ENCODE peak calls at places on chromosome 22, in nine cellular contexts. One of them, this sample, is unnamed.

GRCh38 chr22:24402460-24403192 is 24.8 kb upstream of the ADORA2A start:
- DNase-seq in heart right ventricle: peak
- DNase-seq in OCI-LY7: no peak
- DNase-seq in GM20000: peak
- DNase-seq in fibroblast of lung: peak
- DNase-seq in uterus: peak
- DNase-seq in colonic mucosa: peak
- DNase-seq in fibroblast of mammary gland: peak
- DNase-seq in BE2C: peak
- DNase-seq in this sample: peak

GRCh38 chr22:21726650-21727049 is 8.9 kb downstream of the YPEL1 start:
- DNase-seq in GM20000: peak
- DNase-seq in uterus: no peak
- DNase-seq in heart right ventricle: no peak
- DNase-seq in fibroblast of lung: no peak
- DNase-seq in OCI-LY7: peak
- DNase-seq in BE2C: peak
- DNase-seq in fibroblast of mammary gland: no peak
- DNase-seq in colonic mucosa: no peak
- DNase-seq in this sample: no peak

GRCh38 chr22:48857202-48857805 is 970.4 kb downstream of the BRD1 start:
- DNase-seq in BE2C: no peak
- DNase-seq in GM20000: no peak
- DNase-seq in fibroblast of lung: no peak
- DNase-seq in fibroblast of mammary gland: no peak
- DNase-seq in colonic mucosa: no peak
- DNase-seq in uterus: no peak
- DNase-seq in heart right ventricle: no peak
- DNase-seq in OCI-LY7: no peak
- DNase-seq in this sample: peak

GRCh38 chr22:50233223-50233622 is 11.6 kb downstream of the TUBGCP6 start:
- DNase-seq in OCI-LY7: no peak
- DNase-seq in fibroblast of lung: no peak
- DNase-seq in colonic mucosa: no peak
- DNase-seq in GM20000: no peak
- DNase-seq in BE2C: no peak
- DNase-seq in uterus: no peak
- DNase-seq in heart right ventricle: no peak
- DNase-seq in fibroblast of mammary gland: no peak
- DNase-seq in this sample: no peak

GRCh38 chr22:35037089-35037488 is 28.9 kb upstream of the ISX start:
- DNase-seq in heart right ventricle: no peak
- DNase-seq in GM20000: no peak
- DNase-seq in BE2C: no peak
- DNase-seq in fibroblast of mammary gland: no peak
- DNase-seq in uterus: no peak
- DNase-seq in colonic mucosa: no peak
- DNase-seq in fibroblast of lung: no peak
- DNase-seq in OCI-LY7: peak
- DNase-seq in this sample: no peak

GRCh38 chr22:44972363-44973083 is 37.3 kb downstream of the PHF21B start:
- DNase-seq in OCI-LY7: no peak
- DNase-seq in BE2C: no peak
- DNase-seq in colonic mucosa: no peak
- DNase-seq in fibroblast of mammary gland: no peak
- DNase-seq in fibroblast of lung: no peak
- DNase-seq in GM20000: no peak
- DNase-seq in uterus: no peak
- DNase-seq in heart right ventricle: no peak
- DNase-seq in this sample: no peak

GRCh38 chr22:24681236-24681635 is 78.2 kb downstream of the GGT1 start:
- DNase-seq in fibroblast of mammary gland: peak
- DNase-seq in uterus: no peak
- DNase-seq in heart right ventricle: no peak
- DNase-seq in colonic mucosa: no peak
- DNase-seq in fibroblast of lung: peak
- DNase-seq in OCI-LY7: no peak
- DNase-seq in GM20000: no peak
- DNase-seq in BE2C: no peak
- DNase-seq in this sample: no peak

GRCh38 chr22:21898354-21898896 is 31.0 kb upstream of the MAPK1 start:
- DNase-seq in BE2C: no peak
- DNase-seq in GM20000: no peak
- DNase-seq in colonic mucosa: no peak
- DNase-seq in heart right ventricle: no peak
- DNase-seq in fibroblast of lung: no peak
- DNase-seq in OCI-LY7: no peak
- DNase-seq in uterus: no peak
- DNase-seq in fibroblast of mammary gland: no peak
- DNase-seq in this sample: no peak

GRCh38 chr22:24178502-24179440 is 2.5 kb upstream of the SUSD2 start:
- DNase-seq in heart right ventricle: no peak
- DNase-seq in fibroblast of lung: no peak
- DNase-seq in GM20000: no peak
- DNase-seq in colonic mucosa: no peak
- DNase-seq in BE2C: peak
- DNase-seq in OCI-LY7: peak
- DNase-seq in fibroblast of mammary gland: no peak
- DNase-seq in uterus: no peak
- DNase-seq in this sample: no peak

GRCh38 chr22:48566741-48567140 is 1260.9 kb downstream of the BRD1 start:
- DNase-seq in OCI-LY7: no peak
- DNase-seq in heart right ventricle: no peak
- DNase-seq in uterus: no peak
- DNase-seq in fibroblast of lung: no peak
- DNase-seq in GM20000: no peak
- DNase-seq in fibroblast of mammary gland: no peak
- DNase-seq in BE2C: no peak
- DNase-seq in colonic mucosa: no peak
- DNase-seq in this sample: no peak

GRCh38 chr22:41813726-41814410 is 13.4 kb downstream of the CCDC134 start:
- DNase-seq in fibroblast of mammary gland: no peak
- DNase-seq in fibroblast of lung: no peak
- DNase-seq in heart right ventricle: no peak
- DNase-seq in GM20000: no peak
- DNase-seq in BE2C: no peak
- DNase-seq in uterus: no peak
- DNase-seq in colonic mucosa: no peak
- DNase-seq in OCI-LY7: no peak
- DNase-seq in this sample: no peak

GRCh38 chr22:21077884-21078508 is 32.2 kb downstream of the LRRC74B start:
- DNase-seq in fibroblast of lung: no peak
- DNase-seq in fibroblast of mammary gland: no peak
- DNase-seq in OCI-LY7: no peak
- DNase-seq in colonic mucosa: no peak
- DNase-seq in heart right ventricle: no peak
- DNase-seq in uterus: no peak
- DNase-seq in BE2C: no peak
- DNase-seq in GM20000: no peak
- DNase-seq in this sample: no peak

GRCh38 chr22:30968015-30968923 is at the start of gene MORC2:
- DNase-seq in fibroblast of mammary gland: no peak
- DNase-seq in uterus: peak
- DNase-seq in GM20000: no peak
- DNase-seq in fibroblast of lung: no peak
- DNase-seq in OCI-LY7: no peak
- DNase-seq in colonic mucosa: peak
- DNase-seq in heart right ventricle: peak
- DNase-seq in BE2C: no peak
- DNase-seq in this sample: no peak

GRCh38 chr22:30964858-30965257 is 3.7 kb downstream of the MORC2 start:
- DNase-seq in heart right ventricle: no peak
- DNase-seq in GM20000: no peak
- DNase-seq in uterus: no peak
- DNase-seq in fibroblast of mammary gland: no peak
- DNase-seq in OCI-LY7: no peak
- DNase-seq in BE2C: no peak
- DNase-seq in fibroblast of lung: no peak
- DNase-seq in colonic mucosa: no peak
- DNase-seq in this sample: no peak

GRCh38 chr22:30969532-30970355 is 679 bp downstream of the TUG1 start:
- DNase-seq in colonic mucosa: peak
- DNase-seq in OCI-LY7: peak
- DNase-seq in fibroblast of lung: peak
- DNase-seq in uterus: no peak
- DNase-seq in heart right ventricle: peak
- DNase-seq in BE2C: peak
- DNase-seq in GM20000: peak
- DNase-seq in fibroblast of mammary gland: peak
- DNase-seq in this sample: no peak

GRCh38 chr22:30970356-30970746 is 1.3 kb downstream of the TUG1 start:
- DNase-seq in fibroblast of mammary gland: no peak
- DNase-seq in colonic mucosa: no peak
- DNase-seq in GM20000: no peak
- DNase-seq in fibroblast of lung: no peak
- DNase-seq in BE2C: no peak
- DNase-seq in OCI-LY7: no peak
- DNase-seq in uterus: no peak
- DNase-seq in heart right ventricle: no peak
- DNase-seq in this sample: no peak

DNA sequence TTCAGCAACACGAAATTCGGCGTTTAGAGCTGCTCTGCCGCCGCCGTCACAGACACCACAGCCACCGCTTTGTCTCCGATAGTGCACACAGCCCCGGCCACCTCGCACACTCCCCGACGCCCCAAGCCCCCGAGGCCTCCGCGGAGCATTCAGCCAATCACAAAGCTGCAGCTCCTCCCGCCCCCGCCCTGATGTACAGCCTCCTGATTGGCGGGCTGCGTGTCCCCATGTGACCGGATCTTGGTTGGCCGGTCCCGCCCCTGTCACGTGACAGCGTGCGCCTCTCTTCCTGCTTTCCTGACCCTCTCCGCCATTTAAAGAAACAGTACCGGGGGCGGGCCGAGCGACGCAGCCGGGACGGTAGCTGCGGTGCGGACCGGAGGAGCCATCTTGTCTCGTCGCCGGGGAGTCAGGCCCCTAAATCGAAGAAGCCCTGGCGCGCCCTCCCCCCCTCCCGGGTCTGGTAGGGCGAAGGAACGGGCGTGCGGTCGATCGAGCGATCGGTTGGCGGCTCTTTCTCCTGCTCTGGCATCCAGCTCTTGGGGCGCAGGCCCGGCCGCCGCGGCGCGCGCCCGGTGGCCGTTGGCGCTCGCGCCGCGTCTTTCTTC is at the start of gene TUG1:
- DNase-seq in fibroblast of lung: peak
- DNase-seq in BE2C: peak
- DNase-seq in fibroblast of mammary gland: peak
- DNase-seq in heart right ventricle: peak
- DNase-seq in OCI-LY7: peak
- DNase-seq in GM20000: peak
- DNase-seq in colonic mucosa: peak
- DNase-seq in uterus: peak
- DNase-seq in this sample: peak
- TF ChIP-seq CTCF in fibroblast of lung: no peak
- TF ChIP-seq CTCF in BE2C: no peak
- TF ChIP-seq CTCF in fibroblast of mammary gland: no peak
- TF ChIP-seq CTCF in heart right ventricle: no peak
- TF ChIP-seq CTCF in OCI-LY7: no peak
- TF ChIP-seq CTCF in GM20000: no peak
- TF ChIP-seq CTCF in colonic mucosa: no peak
- TF ChIP-seq CTCF in uterus: peak
- TF ChIP-seq CTCF in this sample: no peak

DNA sequence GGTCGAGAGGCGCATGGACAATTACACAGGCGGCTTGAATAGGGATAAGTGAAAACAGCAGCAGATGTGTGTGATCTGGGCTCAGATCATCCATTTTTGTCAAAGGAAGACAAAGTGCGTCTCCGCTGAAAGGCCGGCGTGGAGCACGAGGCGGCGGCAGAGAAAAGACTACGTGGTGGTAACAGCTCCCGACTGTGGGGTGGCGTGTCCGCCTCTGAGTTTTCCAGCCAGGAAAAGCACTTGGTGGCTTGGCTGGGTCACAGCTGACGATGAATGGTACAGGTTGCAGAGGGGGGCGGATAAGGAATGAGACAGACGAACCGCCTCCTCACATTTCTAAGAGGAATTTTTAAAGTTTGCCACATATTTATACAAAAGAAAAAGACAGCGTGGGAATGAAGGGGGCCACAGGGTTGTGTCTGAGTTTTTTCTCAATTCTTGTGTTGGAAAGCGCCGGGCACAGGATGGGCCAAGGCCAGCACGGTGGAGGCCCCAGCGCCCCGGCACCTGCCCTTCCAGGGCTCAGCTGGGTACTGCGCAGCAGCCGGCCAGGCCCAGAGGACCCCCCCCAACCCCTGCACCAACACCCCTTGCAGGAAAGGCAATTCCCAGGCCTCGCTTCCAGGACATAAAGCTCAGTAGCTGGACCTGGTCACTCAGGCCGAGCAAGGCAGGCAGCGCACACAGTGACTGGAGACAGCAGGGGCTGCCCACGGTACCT is 80.5 kb downstream of the TRMU start:
- DNase-seq in uterus: no peak
- DNase-seq in fibroblast of lung: peak
- DNase-seq in GM20000: no peak
- DNase-seq in fibroblast of mammary gland: peak
- DNase-seq in OCI-LY7: no peak
- DNase-seq in heart right ventricle: no peak
- DNase-seq in colonic mucosa: no peak
- DNase-seq in BE2C: no peak
- DNase-seq in this sample: no peak
- TF ChIP-seq CTCF in uterus: no peak
- TF ChIP-seq CTCF in fibroblast of lung: no peak
- TF ChIP-seq CTCF in GM20000: no peak
- TF ChIP-seq CTCF in fibroblast of mammary gland: no peak
- TF ChIP-seq CTCF in OCI-LY7: no peak
- TF ChIP-seq CTCF in heart right ventricle: no peak
- TF ChIP-seq CTCF in colonic mucosa: no peak
- TF ChIP-seq CTCF in BE2C: no peak
- TF ChIP-seq CTCF in this sample: no peak

DNA sequence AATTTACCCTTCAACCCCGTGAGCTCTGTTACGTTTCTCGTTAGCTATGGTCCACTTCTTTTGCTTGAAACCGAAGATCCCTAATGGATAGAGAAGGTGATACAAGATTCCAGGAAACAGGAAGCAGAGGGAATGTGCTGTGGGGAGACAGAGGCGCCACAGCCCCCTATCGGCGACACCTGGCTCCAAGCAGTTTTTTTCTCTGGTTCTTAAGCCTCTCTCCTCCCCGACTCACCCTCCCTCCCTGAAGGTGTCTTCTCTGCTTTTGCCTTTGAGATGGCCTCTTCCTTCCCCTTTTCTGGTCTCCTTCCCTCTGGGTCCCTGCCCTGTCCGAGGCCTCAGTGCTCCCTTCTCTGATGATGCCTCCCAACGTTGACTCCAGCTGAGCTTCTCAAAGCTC is 14.2 kb upstream of the APOBEC3A start:
- DNase-seq in fibroblast of lung: no peak
- DNase-seq in uterus: no peak
- DNase-seq in colonic mucosa: no peak
- DNase-seq in OCI-LY7: no peak
- DNase-seq in fibroblast of mammary gland: no peak
- DNase-seq in heart right ventricle: no peak
- DNase-seq in BE2C: no peak
- DNase-seq in GM20000: no peak
- DNase-seq in this sample: no peak
- TF ChIP-seq CTCF in fibroblast of lung: no peak
- TF ChIP-seq CTCF in uterus: no peak
- TF ChIP-seq CTCF in colonic mucosa: no peak
- TF ChIP-seq CTCF in OCI-LY7: no peak
- TF ChIP-seq CTCF in fibroblast of mammary gland: no peak
- TF ChIP-seq CTCF in heart right ventricle: no peak
- TF ChIP-seq CTCF in BE2C: no peak
- TF ChIP-seq CTCF in GM20000: no peak
- TF ChIP-seq CTCF in this sample: no peak

GRCh38 chr22:39364646-39365405 is 15.0 kb downstream of the SYNGR1 start:
- DNase-seq in heart right ventricle: no peak
- DNase-seq in fibroblast of lung: peak
- DNase-seq in colonic mucosa: no peak
- DNase-seq in GM20000: no peak
- DNase-seq in BE2C: no peak
- DNase-seq in fibroblast of mammary gland: no peak
- DNase-seq in OCI-LY7: no peak
- DNase-seq in uterus: no peak
- DNase-seq in this sample: no peak
- TF ChIP-seq CTCF in heart right ventricle: peak
- TF ChIP-seq CTCF in fibroblast of lung: peak
- TF ChIP-seq CTCF in colonic mucosa: no peak
- TF ChIP-seq CTCF in GM20000: no peak
- TF ChIP-seq CTCF in BE2C: no peak
- TF ChIP-seq CTCF in fibroblast of mammary gland: no peak
- TF ChIP-seq CTCF in OCI-LY7: no peak
- TF ChIP-seq CTCF in uterus: no peak
- TF ChIP-seq CTCF in this sample: peak

This sample was measured in osteocyte.